ENCODE peak calls at places on chromosome 1, in eight cellular contexts. One of them, this sample, is unnamed.

GRCh38 chr1:56285554-56286402 is 293.6 kb downstream of the PLPP3 start:
- DNase-seq in left lobe of liver: no peak
- DNase-seq in activated naive CD8-positive, alpha-beta T cell treated with anti-CD3 and anti-CD28 coated beads, Interleukin-2, amount 50 U/mL, for 24 hours: no peak
- DNase-seq in HuH-7: no peak
- DNase-seq in AG04450: no peak
- DNase-seq in ACHN: no peak
- DNase-seq in M059J: no peak
- DNase-seq in anterior cingulate cortex: no peak
- DNase-seq in this sample: no peak

GRCh38 chr1:201461783-201462441 is 7.1 kb downstream of the PHLDA3 start:
- DNase-seq in HuH-7: no peak
- DNase-seq in left lobe of liver: no peak
- DNase-seq in M059J: peak
- DNase-seq in activated naive CD8-positive, alpha-beta T cell treated with anti-CD3 and anti-CD28 coated beads, Interleukin-2, amount 50 U/mL, for 24 hours: no peak
- DNase-seq in ACHN: peak
- DNase-seq in anterior cingulate cortex: peak
- DNase-seq in AG04450: peak
- DNase-seq in this sample: peak

GRCh38 chr1:13662498-13662897 is 37.5 kb upstream of the PRDM2 start:
- DNase-seq in activated naive CD8-positive, alpha-beta T cell treated with anti-CD3 and anti-CD28 coated beads, Interleukin-2, amount 50 U/mL, for 24 hours: no peak
- DNase-seq in anterior cingulate cortex: no peak
- DNase-seq in HuH-7: no peak
- DNase-seq in AG04450: no peak
- DNase-seq in left lobe of liver: no peak
- DNase-seq in ACHN: no peak
- DNase-seq in M059J: peak
- DNase-seq in this sample: no peak

GRCh38 chr1:233983811-233984210 is 79.3 kb downstream of the SLC35F3 start:
- DNase-seq in AG04450: no peak
- DNase-seq in HuH-7: no peak
- DNase-seq in left lobe of liver: no peak
- DNase-seq in anterior cingulate cortex: no peak
- DNase-seq in M059J: no peak
- DNase-seq in activated naive CD8-positive, alpha-beta T cell treated with anti-CD3 and anti-CD28 coated beads, Interleukin-2, amount 50 U/mL, for 24 hours: no peak
- DNase-seq in ACHN: no peak
- DNase-seq in this sample: no peak

GRCh38 chr1:11741919-11742598 is 6.1 kb downstream of the AGTRAP start:
- DNase-seq in activated naive CD8-positive, alpha-beta T cell treated with anti-CD3 and anti-CD28 coated beads, Interleukin-2, amount 50 U/mL, for 24 hours: no peak
- DNase-seq in HuH-7: no peak
- DNase-seq in M059J: no peak
- DNase-seq in AG04450: no peak
- DNase-seq in anterior cingulate cortex: no peak
- DNase-seq in ACHN: peak
- DNase-seq in left lobe of liver: no peak
- DNase-seq in this sample: no peak

GRCh38 chr1:59156526-59157196 is 140.2 kb upstream of the FGGY start:
- DNase-seq in anterior cingulate cortex: peak
- DNase-seq in left lobe of liver: no peak
- DNase-seq in AG04450: no peak
- DNase-seq in ACHN: no peak
- DNase-seq in activated naive CD8-positive, alpha-beta T cell treated with anti-CD3 and anti-CD28 coated beads, Interleukin-2, amount 50 U/mL, for 24 hours: no peak
- DNase-seq in M059J: peak
- DNase-seq in HuH-7: no peak
- DNase-seq in this sample: no peak

GRCh38 chr1:169538998-169539871 is 47.0 kb downstream of the F5 start:
- DNase-seq in left lobe of liver: no peak
- DNase-seq in ACHN: peak
- DNase-seq in AG04450: peak
- DNase-seq in HuH-7: no peak
- DNase-seq in M059J: peak
- DNase-seq in activated naive CD8-positive, alpha-beta T cell treated with anti-CD3 and anti-CD28 coated beads, Interleukin-2, amount 50 U/mL, for 24 hours: no peak
- DNase-seq in anterior cingulate cortex: no peak
- DNase-seq in this sample: no peak

GRCh38 chr1:108962681-108963051 is 618 bp downstream of the CLCC1 start:
- DNase-seq in AG04450: no peak
- DNase-seq in left lobe of liver: peak
- DNase-seq in M059J: no peak
- DNase-seq in activated naive CD8-positive, alpha-beta T cell treated with anti-CD3 and anti-CD28 coated beads, Interleukin-2, amount 50 U/mL, for 24 hours: peak
- DNase-seq in ACHN: peak
- DNase-seq in HuH-7: no peak
- DNase-seq in anterior cingulate cortex: no peak
- DNase-seq in this sample: no peak

GRCh38 chr1:212667223-212668139 is 32.2 kb downstream of the BATF3 start:
- DNase-seq in AG04450: peak
- DNase-seq in HuH-7: no peak
- DNase-seq in anterior cingulate cortex: no peak
- DNase-seq in M059J: peak
- DNase-seq in left lobe of liver: no peak
- DNase-seq in ACHN: peak
- DNase-seq in activated naive CD8-positive, alpha-beta T cell treated with anti-CD3 and anti-CD28 coated beads, Interleukin-2, amount 50 U/mL, for 24 hours: no peak
- DNase-seq in this sample: no peak

GRCh38 chr1:40627987-40628902 is 37.2 kb downstream of the RIMS3 start:
- DNase-seq in left lobe of liver: no peak
- DNase-seq in anterior cingulate cortex: no peak
- DNase-seq in activated naive CD8-positive, alpha-beta T cell treated with anti-CD3 and anti-CD28 coated beads, Interleukin-2, amount 50 U/mL, for 24 hours: no peak
- DNase-seq in HuH-7: no peak
- DNase-seq in AG04450: no peak
- DNase-seq in M059J: no peak
- DNase-seq in ACHN: no peak
- DNase-seq in this sample: no peak

GRCh38 chr1:157147906-157148717 is 9.9 kb upstream of the ETV3 start:
- DNase-seq in ACHN: no peak
- DNase-seq in M059J: peak
- DNase-seq in HuH-7: no peak
- DNase-seq in activated naive CD8-positive, alpha-beta T cell treated with anti-CD3 and anti-CD28 coated beads, Interleukin-2, amount 50 U/mL, for 24 hours: no peak
- DNase-seq in AG04450: no peak
- DNase-seq in anterior cingulate cortex: no peak
- DNase-seq in left lobe of liver: no peak
- DNase-seq in this sample: no peak

This sample was measured in ureter.